ENCODE peak calls at places on chromosome 2, in four cellular contexts. G is stimulated activated CD4-positive, alpha-beta T cell treated with anti-CD3 and anti-CD28 coated beads, Interleukin-4, amount 100 ng/mL, for 1 hour; L is mammary epithelial cell; D is foreskin fibroblast. R is an unnamed sample.

GRCh38 chr2:177772529-177772928 is 300.0 kb downstream of the PDE11A start:
- DNase-seq in G (no peak), L (peak; percentile 26), D (peak; percentile 45), R (peak; percentile 22)

GRCh38 chr2:222904557-222905258 is 43.9 kb downstream of the ACSL3 start:
- DNase-seq in G (no peak), L (peak; percentile 20), D (peak; percentile 88), R (no peak)

GRCh38 chr2:214856116-214856515 is 46.6 kb upstream of the BARD1 start:
- DNase-seq in G (no peak), L (peak; percentile 34), D (peak; percentile 2), R (no peak)

GRCh38 chr2:75828826-75829225 is 118.1 kb upstream of the GCFC2 start:
- DNase-seq in G (no peak), L (peak; percentile 14), D (no peak), R (no peak)

GRCh38 chr2:65349863-65350262 is 82.5 kb downstream of the SPRED2 start:
- DNase-seq in G (no peak), L (peak; percentile 40), D (peak; percentile 89), R (no peak)

GRCh38 chr2:162050513-162050961 is 23.5 kb downstream of the DPP4 start:
- DNase-seq in G (no peak), L (no peak), D (no peak), R (no peak)

GRCh38 chr2:10668402-10669012 is 21.3 kb downstream of the NOL10 start:
- DNase-seq in G (no peak), L (peak; percentile 39), D (peak; percentile 81), R (no peak)

GRCh38 chr2:12433641-12433990 is 283.1 kb upstream of the TRIB2 start:
- DNase-seq in G (no peak), L (no peak), D (no peak), R (no peak)

GRCh38 chr2:145258903-145259579 is 739.1 kb upstream of the ZEB2 start:
- DNase-seq in G (no peak), L (peak; percentile 56), D (peak; percentile 28), R (no peak)

GRCh38 chr2:203535784-203536590 is 886 bp upstream of the RAPH1 start:
- DNase-seq in G (no peak), L (no peak), D (peak; percentile 60), R (no peak)

GRCh38 chr2:70767699-70768584 is at the start of gene ADD2:
- DNase-seq in G (peak; percentile 55), L (peak; percentile 10), D (peak; percentile 51), R (peak; percentile 48)

GRCh38 chr2:212736327-212736726 is 197.7 kb upstream of the ERBB4 start:
- DNase-seq in G (no peak), L (no peak), D (no peak), R (no peak)

GRCh38 chr2:48467637-48468036 is 62.3 kb upstream of the STON1 start:
- DNase-seq in G (no peak), L (no peak), D (peak; percentile 48), R (no peak)

R was measured in GM10248.